ENCODE peak calls at places on chromosome 19, in ten cellular contexts. V, N, A, D, E, T, R, W, B and Y are unnamed samples.

GRCh38 chr19:54338521-54338920 is 441 bp downstream of the LILRA4 start:
- DNase-seq in V (no peak), N (no peak), A (no peak), D (no peak), E (no peak), T (no peak), R (no peak), W (no peak), B (peak), Y (no peak)

GRCh38 chr19:5799247-5800241 is 5.3 kb upstream of the NRTN start:
- DNase-seq in V (peak), N (no peak), A (no peak), D (no peak), E (no peak), T (no peak), R (no peak), W (no peak), B (no peak), Y (no peak)

GRCh38 chr19:38648789-38649304 is 1.4 kb downstream of the ACTN4 start:
- DNase-seq in V (no peak), N (no peak), A (no peak), D (no peak), E (no peak), T (no peak), R (no peak), W (no peak), B (no peak), Y (no peak)

GRCh38 chr19:14383898-14384669 is 2.8 kb downstream of the ADGRE5 start:
- DNase-seq in V (no peak), N (no peak), A (peak), D (no peak), E (no peak), T (no peak), R (peak), W (no peak), B (no peak), Y (no peak)

GRCh38 chr19:12984143-12984627 is 11.1 kb upstream of the NFIX start:
- DNase-seq in V (no peak), N (no peak), A (no peak), D (no peak), E (no peak), T (no peak), R (no peak), W (no peak), B (no peak), Y (no peak)

GRCh38 chr19:51688665-51689571 is 4.2 kb upstream of the SPACA6 start:
- DNase-seq in V (no peak), N (peak), A (peak), D (no peak), E (peak), T (peak), R (peak), W (no peak), B (peak), Y (peak)

GRCh38 chr19:40691421-40692211 is 1.2 kb upstream of the NUMBL start:
- DNase-seq in V (no peak), N (peak), A (no peak), D (no peak), E (peak), T (no peak), R (no peak), W (no peak), B (no peak), Y (no peak)

GRCh38 chr19:53994811-53995210 is 3.4 kb downstream of the CACNG6 start:
- DNase-seq in V (no peak), N (no peak), A (no peak), D (no peak), E (no peak), T (no peak), R (no peak), W (no peak), B (no peak), Y (no peak)

GRCh38 chr19:40257096-40257517 is 28.0 kb downstream of the AKT2 start:
- DNase-seq in V (no peak), N (no peak), A (no peak), D (no peak), E (no peak), T (no peak), R (no peak), W (no peak), B (no peak), Y (no peak)

GRCh38 chr19:48484931-48485612 is 15.9 kb downstream of the CYTH2 start:
- DNase-seq in V (no peak), N (no peak), A (no peak), D (no peak), E (peak), T (no peak), R (no peak), W (no peak), B (no peak), Y (no peak)

GRCh38 chr19:42412223-42412622 is 15.0 kb downstream of the LIPE start:
- DNase-seq in V (no peak), N (peak), A (no peak), D (no peak), E (peak), T (no peak), R (no peak), W (no peak), B (no peak), Y (no peak)

GRCh38 chr19:57241181-57241580 is 749 bp downstream of the ZNF805 start:
- DNase-seq in V (no peak), N (no peak), A (peak), D (no peak), E (peak), T (no peak), R (no peak), W (no peak), B (no peak), Y (no peak)

GRCh38 chr19:41426952-41427646 is at the start of gene B3GNT8:
- DNase-seq in V (no peak), N (peak), A (peak), D (peak), E (peak), T (peak), R (peak), W (peak), B (peak), Y (peak)